ENCODE peak calls at places on chromosomes 5 and 9, in five cellular contexts. Z, I, T, O and U are unnamed samples.

GRCh38 chr9:77472646-77473045 is 175.5 kb downstream of the GNA14 start:
- DNase-seq in Z (no peak), I (peak), T (no peak), O (no peak), U (no peak)

GRCh38 chr5:83149671-83150070 is 72.3 kb downstream of the XRCC4 start:
- DNase-seq in Z (no peak), I (peak), T (peak), O (no peak), U (peak)

GRCh38 chr5:72268753-72269410 is 51.2 kb downstream of the MRPS27 start:
- DNase-seq in Z (peak), I (peak), T (no peak), O (no peak), U (no peak)

GRCh38 chr5:151051066-151051930 is 29.5 kb downstream of the TNIP1 start:
- DNase-seq in Z (peak), I (peak), T (no peak), O (no peak), U (peak)

GRCh38 chr5:112763165-112763564 is 25.5 kb downstream of the APC start:
- DNase-seq in Z (no peak), I (no peak), T (no peak), O (no peak), U (no peak)

GRCh38 chr9:122325124-122325523 is 45.7 kb upstream of the PTGS1 start:
- DNase-seq in Z (no peak), I (no peak), T (no peak), O (no peak), U (no peak)

GRCh38 chr9:125513634-125514413 is 193.2 kb downstream of the MAPKAP1 start:
- DNase-seq in Z (peak), I (peak), T (peak), O (no peak), U (no peak)

GRCh38 chr5:170154744-170155143 is 49.0 kb downstream of the FOXI1 start:
- DNase-seq in Z (no peak), I (no peak), T (no peak), O (no peak), U (no peak)

GRCh38 chr5:132469380-132470372 is 20.9 kb downstream of the IRF1 start:
- DNase-seq in Z (peak), I (no peak), T (no peak), O (no peak), U (no peak)

GRCh38 chr5:115873392-115873791 is 31.7 kb downstream of the AP3S1 start:
- DNase-seq in Z (no peak), I (peak), T (no peak), O (no peak), U (peak)

GRCh38 chr5:73182282-73182681 is 9.3 kb downstream of the TMEM174 start:
- DNase-seq in Z (no peak), I (no peak), T (no peak), O (no peak), U (no peak)

GRCh38 chr5:52787600-52788504 is at the start of the genes ITGA1 and PELO:
- DNase-seq in Z (peak), I (peak), T (no peak), O (no peak), U (peak)

GRCh38 chr9:28051559-28051958 is 478.3 kb upstream of the C9orf72 start:
- DNase-seq in Z (no peak), I (peak), T (no peak), O (peak), U (no peak)

DNA sequence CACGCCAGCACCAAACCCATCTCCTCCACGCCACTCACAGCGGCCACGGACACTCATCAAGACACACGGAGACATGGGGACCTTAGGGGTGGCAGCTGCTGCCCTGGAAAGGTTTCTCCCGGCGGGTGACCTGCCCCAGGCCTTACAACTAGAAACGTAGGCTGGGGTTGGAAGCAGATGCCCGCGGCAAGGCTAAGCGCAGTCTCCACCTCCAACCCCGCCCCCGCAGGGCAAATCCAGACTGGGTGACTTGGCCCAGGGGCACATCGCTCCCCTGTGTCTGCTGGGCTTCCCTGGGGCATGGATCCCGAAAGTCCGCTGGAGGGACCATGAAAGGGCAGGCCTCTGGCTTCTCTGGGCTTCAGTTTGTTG is 12.0 kb upstream of the ASS1 start:
- DNase-seq in Z (no peak), I (no peak), T (no peak), O (no peak), U (no peak)
- H3K4me3 ChIP-seq in Z (peak), I (no peak), T (peak), O (no peak), U (no peak)

GRCh38 chr9:93008457-93008856 is 50.0 kb upstream of the SUSD3 start:
- DNase-seq in Z (no peak), I (no peak), T (no peak), O (no peak), U (no peak)
- H3K4me3 ChIP-seq in Z (no peak), I (no peak), T (no peak), O (no peak), U (no peak)

GRCh38 chr5:145470382-145470979 is 364.7 kb downstream of the PRELID2 start:
- DNase-seq in Z (no peak), I (peak), T (no peak), O (no peak), U (no peak)
- H3K4me3 ChIP-seq in Z (no peak), I (no peak), T (no peak), O (no peak), U (no peak)

GRCh38 chr9:116152390-116152789 is 1.2 kb upstream of the PAPPA start:
- DNase-seq in Z (no peak), I (peak), T (no peak), O (no peak), U (no peak)

GRCh38 chr9:116153765-116154333 is at the start of gene PAPPA:
- DNase-seq in Z (no peak), I (peak), T (no peak), O (no peak), U (no peak)

GRCh38 chr9:116151966-116152381 is 1.6 kb upstream of the PAPPA start:
- DNase-seq in Z (no peak), I (peak), T (peak), O (peak), U (peak)

GRCh38 chr9:116154334-116154975 is 864 bp downstream of the PAPPA start:
- DNase-seq in Z (no peak), I (peak), T (no peak), O (no peak), U (no peak)

GRCh38 chr9:116152941-116153764 is 438 bp upstream of the PAPPA start:
- DNase-seq in Z (no peak), I (peak), T (no peak), O (no peak), U (peak)
- H3K4me3 ChIP-seq in Z (peak), I (peak), T (peak), O (peak), U (peak)

DNA sequence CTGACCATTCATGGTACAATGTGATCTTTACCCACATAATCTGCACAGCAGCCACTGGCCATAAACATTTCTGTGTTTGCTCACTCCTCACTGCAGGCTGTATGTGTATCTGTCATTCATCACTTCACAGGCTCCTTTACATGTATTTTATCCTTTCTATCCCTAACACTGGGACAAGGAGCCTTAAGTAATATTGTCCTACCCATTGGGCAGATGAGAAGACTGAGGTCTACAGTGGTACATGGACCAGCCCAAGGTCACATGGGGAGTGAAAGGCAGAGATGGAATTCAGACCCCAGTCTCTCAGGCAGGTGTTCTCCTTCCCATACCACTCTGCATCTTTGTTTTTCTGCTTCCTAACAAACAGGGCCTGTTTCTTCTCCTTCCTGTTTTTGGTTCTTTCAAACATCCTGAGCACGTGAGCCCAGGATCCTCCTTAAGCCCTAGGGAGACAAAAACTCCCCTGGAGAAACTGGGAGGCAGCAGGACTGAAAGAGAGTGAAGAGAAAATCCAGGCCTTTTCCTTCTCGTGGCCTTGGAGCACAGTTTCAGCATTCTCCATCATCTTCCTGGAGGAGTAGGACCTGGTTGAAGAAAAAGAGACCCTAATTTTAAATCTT is 201.6 kb upstream of the MSX2 start:
- DNase-seq in Z (no peak), I (no peak), T (no peak), O (no peak), U (no peak)
- H3K4me3 ChIP-seq in Z (no peak), I (no peak), T (no peak), O (no peak), U (no peak)

GRCh38 chr5:176774216-176775171 is 35.9 kb upstream of the UNC5A start:
- DNase-seq in Z (no peak), I (no peak), T (no peak), O (no peak), U (no peak)
- H3K4me3 ChIP-seq in Z (no peak), I (no peak), T (no peak), O (no peak), U (no peak)

DNA sequence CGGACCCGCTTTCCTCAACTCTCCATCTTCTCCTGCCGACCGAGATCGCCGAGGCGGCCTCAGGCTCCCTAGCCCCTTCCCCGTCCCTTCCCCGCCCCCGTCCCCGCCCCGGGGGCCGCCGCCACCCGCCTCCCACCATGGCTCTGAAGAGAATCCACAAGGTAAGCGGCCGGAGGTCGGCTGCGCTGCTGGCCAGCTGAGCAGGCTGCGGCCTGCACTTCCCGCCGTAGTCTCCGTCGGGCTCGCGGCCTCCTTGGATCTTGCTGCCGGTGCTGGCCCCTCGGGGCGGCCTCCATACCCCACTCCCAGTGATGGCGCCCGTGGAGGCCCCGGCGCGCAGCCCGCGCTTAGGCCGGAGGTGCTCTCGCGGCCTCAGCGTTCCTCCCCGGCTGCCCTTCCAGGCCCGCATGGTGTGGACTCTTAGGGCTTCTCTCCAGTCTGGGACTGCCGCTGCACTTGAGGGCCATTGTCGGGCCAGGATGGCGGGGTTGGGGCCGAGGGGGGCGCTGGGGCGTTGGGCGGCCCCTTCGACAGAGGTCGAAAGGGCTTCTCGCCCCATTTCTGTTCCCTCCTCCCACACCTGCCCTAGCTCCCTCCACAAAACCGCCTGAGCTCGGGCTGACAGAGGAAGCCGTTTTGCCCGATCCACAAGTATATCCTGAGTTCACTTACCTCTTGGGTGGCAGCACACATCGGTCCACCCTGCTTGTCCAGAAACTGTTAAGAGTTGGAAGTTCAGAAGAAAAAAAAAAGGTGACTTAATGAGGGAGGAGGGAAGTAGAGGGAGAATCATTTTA is 714 bp downstream of the UBE2D2 start:
- DNase-seq in Z (peak), I (peak), T (no peak), O (no peak), U (no peak)
- H3K4me3 ChIP-seq in Z (peak), I (peak), T (peak), O (peak), U (peak)

GRCh38 chr5:136033244-136033643 is 4.5 kb downstream of the TGFBI start:
- DNase-seq in Z (no peak), I (no peak), T (no peak), O (no peak), U (no peak)
- H3K4me3 ChIP-seq in Z (no peak), I (no peak), T (no peak), O (no peak), U (peak)

GRCh38 chr9:88077071-88077617 is 61.1 kb downstream of the SPATA31C2 start:
- DNase-seq in Z (no peak), I (no peak), T (no peak), O (no peak), U (no peak)
- H3K4me3 ChIP-seq in Z (peak), I (peak), T (peak), O (peak), U (peak)